ENCODE peak calls at places on chromosomes 12 and 14, in nine cellular contexts. M, F, G, Y, X, R, L, U and W are unnamed samples. For H3K9me3, the result is how much of the 10 kb centered on the place peaks cover.

GRCh38 chr14:60632777-60633176 is 16.5 kb downstream of the SIX1 start:
- DNase-seq in M (no peak), F (no peak), G (no peak), Y (no peak), X (no peak), R (no peak), L (no peak), U (no peak), W (no peak)

GRCh38 chr12:16347391-16348298 is at the start of gene MGST1:
- DNase-seq in M (peak), F (peak), G (peak), Y (no peak), X (no peak), R (peak), L (peak), U (no peak), W (no peak)

GRCh38 chr14:96146131-96146771 is 58.4 kb upstream of the BDKRB2 start:
- DNase-seq in M (peak), F (peak), G (peak), Y (no peak), X (no peak), R (peak), L (no peak), U (no peak), W (no peak)

GRCh38 chr12:116302200-116303075 is 24.9 kb upstream of the MED13L start:
- DNase-seq in M (no peak), F (no peak), G (no peak), Y (no peak), X (no peak), R (peak), L (no peak), U (no peak), W (no peak)

GRCh38 chr12:56137853-56138571 is 9.9 kb downstream of the ESYT1 start:
- DNase-seq in M (no peak), F (no peak), G (no peak), Y (no peak), X (no peak), R (no peak), L (no peak), U (no peak), W (no peak)

GRCh38 chr14:40252817-40253447 is 820.7 kb upstream of the FBXO33 start:
- DNase-seq in M (no peak), F (no peak), G (no peak), Y (no peak), X (no peak), R (no peak), L (no peak), U (no peak), W (no peak)

GRCh38 chr12:6905414-6906040 is 905 bp downstream of the LRRC23 start:
- DNase-seq in M (no peak), F (no peak), G (no peak), Y (no peak), X (no peak), R (no peak), L (no peak), U (no peak), W (no peak)

GRCh38 chr14:89544636-89545301 is 127.7 kb upstream of the FOXN3 start:
- DNase-seq in M (no peak), F (no peak), G (peak), Y (no peak), X (no peak), R (no peak), L (no peak), U (no peak), W (no peak)

GRCh38 chr12:29519585-29520182 is 22.2 kb upstream of the OVCH1 start:
- DNase-seq in M (no peak), F (peak), G (peak), Y (no peak), X (no peak), R (no peak), L (peak), U (no peak), W (no peak)

GRCh38 chr14:34030864-34031263 is 80.0 kb upstream of the EGLN3 start:
- DNase-seq in M (no peak), F (peak), G (peak), Y (no peak), X (no peak), R (no peak), L (peak), U (no peak), W (no peak)

GRCh38 chr14:73949752-73950734 is at the start of the genes COQ6 and FAM161B:
- DNase-seq in M (peak), F (peak), G (peak), Y (peak), X (peak), R (peak), L (peak), U (peak), W (peak)

GRCh38 chr14:104547310-104547997 is 32.1 kb upstream of the C14orf180 start:
- DNase-seq in M (no peak), F (no peak), G (no peak), Y (no peak), X (no peak), R (peak), L (no peak), U (no peak), W (no peak)

GRCh38 chr12:94678396-94678795 is 28.0 kb upstream of the TMCC3 start:
- DNase-seq in M (no peak), F (no peak), G (no peak), Y (no peak), X (no peak), R (no peak), L (no peak), U (no peak), W (no peak)

GRCh38 chr14:50659327-50659974 is 8.7 kb downstream of the SAV1 start:
- DNase-seq in M (peak), F (peak), G (no peak), Y (no peak), X (no peak), R (no peak), L (peak), U (no peak), W (no peak)

GRCh38 chr12:113815031-113815430 is 151.1 kb downstream of the RBM19 start:
- DNase-seq in M (no peak), F (no peak), G (no peak), Y (no peak), X (no peak), R (no peak), L (no peak), U (no peak), W (no peak)

GRCh38 chr12:107929436-107929835 is 154.9 kb downstream of the ASCL4 start:
- DNase-seq in M (no peak), F (peak), G (peak), Y (no peak), X (no peak), R (no peak), L (no peak), U (no peak), W (no peak)

GRCh38 chr12:21971344-21971743 is 30.1 kb upstream of the ABCC9 start:
- DNase-seq in M (no peak), F (no peak), G (no peak), Y (no peak), X (no peak), R (no peak), L (no peak), U (no peak), W (no peak)

GRCh38 chr14:89600950-89601826 is 184.2 kb upstream of the FOXN3 start:
- DNase-seq in M (no peak), F (peak), G (no peak), Y (no peak), X (no peak), R (no peak), L (no peak), U (no peak), W (no peak)

GRCh38 chr12:75977952-75978671 is 53.5 kb downstream of the PHLDA1 start:
- DNase-seq in M (peak), F (peak), G (peak), Y (peak), X (peak), R (peak), L (peak), U (peak), W (peak)

GRCh38 chr12:11071414-11071813 is 9.3 kb upstream of the TAS2R46 start:
- DNase-seq in M (peak), F (no peak), G (no peak), Y (no peak), X (no peak), R (no peak), L (no peak), U (no peak), W (no peak)

GRCh38 chr12:8034802-8035201 is 2.3 kb downstream of the FOXJ2 start:
- DNase-seq in M (no peak), F (peak), G (no peak), Y (no peak), X (no peak), R (no peak), L (no peak), U (no peak), W (no peak)

GRCh38 chr12:9736931-9737705 is 4.2 kb upstream of the CLECL1 start:
- DNase-seq in M (no peak), F (no peak), G (no peak), Y (no peak), X (no peak), R (no peak), L (no peak), U (no peak), W (no peak)

GRCh38 chr12:113591480-113591971 is 119.9 kb upstream of the LHX5 start:
- DNase-seq in M (no peak), F (no peak), G (no peak), Y (no peak), X (no peak), R (no peak), L (no peak), U (no peak), W (no peak)

GRCh38 chr14:53608369-53608768 is 348.3 kb downstream of the BMP4 start:
- DNase-seq in M (peak), F (peak), G (no peak), Y (no peak), X (no peak), R (no peak), L (no peak), U (no peak), W (no peak)

GRCh38 chr12:67382206-67382871 is 113.2 kb downstream of the CAND1 start:
- DNase-seq in M (no peak), F (peak), G (peak), Y (no peak), X (no peak), R (no peak), L (no peak), U (no peak), W (no peak)

GRCh38 chr12:1662761-1663439 is 28.0 kb upstream of the ADIPOR2 start:
- DNase-seq in M (peak), F (peak), G (no peak), Y (peak), X (no peak), R (no peak), L (peak), U (peak), W (peak)

GRCh38 chr14:61642246-61642982 is 52.9 kb upstream of the HIF1A start:
- DNase-seq in M (no peak), F (peak), G (peak), Y (no peak), X (no peak), R (no peak), L (no peak), U (no peak), W (no peak)

GRCh38 chr14:92844220-92844619 is 50.1 kb downstream of the GOLGA5 start:
- DNase-seq in M (no peak), F (peak), G (no peak), Y (no peak), X (no peak), R (no peak), L (no peak), U (no peak), W (no peak)

GRCh38 chr14:68282479-68283377 is 463.1 kb downstream of the RAD51B start:
- DNase-seq in M (no peak), F (no peak), G (no peak), Y (peak), X (no peak), R (no peak), L (no peak), U (peak), W (peak)

GRCh38 chr14:79861111-79861510 is 350.2 kb downstream of the DIO2 start:
- DNase-seq in M (no peak), F (no peak), G (no peak), Y (no peak), X (no peak), R (no peak), L (no peak), U (no peak), W (no peak)

GRCh38 chr12:60112778-60113177 is 516.9 kb downstream of the SLC16A7 start:
- DNase-seq in M (no peak), F (no peak), G (no peak), Y (no peak), X (no peak), R (no peak), L (no peak), U (no peak), W (no peak)

GRCh38 chr14:98114122-98114895 is 1157.7 kb downstream of the BCL11B start:
- DNase-seq in M (no peak), F (no peak), G (no peak), Y (no peak), X (no peak), R (no peak), L (no peak), U (no peak), W (no peak)

GRCh38 chr14:101843665-101844064 is 82.2 kb downstream of the PPP2R5C start:
- DNase-seq in M (no peak), F (no peak), G (no peak), Y (peak), X (no peak), R (no peak), L (no peak), U (peak), W (peak)

GRCh38 chr12:24997970-24998582 is 49.2 kb upstream of the BCAT1 start:
- DNase-seq in M (no peak), F (peak), G (peak), Y (no peak), X (no peak), R (no peak), L (no peak), U (no peak), W (no peak)

GRCh38 chr14:97779140-97779539 is 982.0 kb downstream of the VRK1 start:
- DNase-seq in M (no peak), F (no peak), G (no peak), Y (no peak), X (no peak), R (no peak), L (no peak), U (no peak), W (no peak)

GRCh38 chr14:100737526-100737925 is 10.8 kb downstream of the DLK1 start:
- DNase-seq in M (no peak), F (no peak), G (no peak), Y (no peak), X (no peak), R (peak), L (no peak), U (no peak), W (peak)

GRCh38 chr14:29706700-29707099 is 220.9 kb downstream of the PRKD1 start:
- DNase-seq in M (no peak), F (no peak), G (no peak), Y (no peak), X (no peak), R (no peak), L (no peak), U (no peak), W (no peak)
- H3K9me3 ChIP-seq in M (under half), F (under half), G (under half), Y (under half), X (under half), R (under half), L (under half), U (under half), W (under half)

GRCh38 chr14:36316131-36316530 is 4.3 kb downstream of the MBIP start:
- DNase-seq in M (no peak), F (no peak), G (no peak), Y (no peak), X (no peak), R (no peak), L (no peak), U (no peak), W (no peak)

GRCh38 chr14:36319899-36320209 is 583 bp downstream of the MBIP start:
- DNase-seq in M (no peak), F (no peak), G (peak), Y (no peak), X (no peak), R (no peak), L (no peak), U (no peak), W (no peak)

GRCh38 chr14:36320210-36321003 is at the start of gene MBIP:
- DNase-seq in M (peak), F (peak), G (peak), Y (peak), X (peak), R (peak), L (peak), U (peak), W (peak)

GRCh38 chr14:36315159-36315853 is 5.1 kb downstream of the MBIP start:
- DNase-seq in M (no peak), F (no peak), G (no peak), Y (no peak), X (no peak), R (no peak), L (no peak), U (no peak), W (no peak)

GRCh38 chr14:36317650-36318049 is 2.8 kb downstream of the MBIP start:
- DNase-seq in M (no peak), F (peak), G (peak), Y (no peak), X (no peak), R (no peak), L (no peak), U (no peak), W (no peak)
- H3K27ac ChIP-seq in M (peak), F (no peak), G (no peak), Y (no peak), X (no peak), R (no peak), L (no peak), U (no peak), W (no peak)

GRCh38 chr12:103558879-103559278 is 28.2 kb upstream of the STAB2 start:
- DNase-seq in M (no peak), F (no peak), G (no peak), Y (no peak), X (no peak), R (no peak), L (no peak), U (no peak), W (no peak)

GRCh38 chr12:103560604-103561101 is 26.4 kb upstream of the STAB2 start:
- DNase-seq in M (no peak), F (peak), G (peak), Y (no peak), X (no peak), R (no peak), L (no peak), U (no peak), W (no peak)

GRCh38 chr12:103566398-103566797 is 20.7 kb upstream of the STAB2 start:
- DNase-seq in M (no peak), F (no peak), G (no peak), Y (no peak), X (no peak), R (no peak), L (no peak), U (no peak), W (no peak)

GRCh38 chr12:103556890-103557667 is 30.0 kb upstream of the STAB2 start:
- DNase-seq in M (no peak), F (no peak), G (no peak), Y (no peak), X (no peak), R (no peak), L (no peak), U (no peak), W (no peak)

DNA sequence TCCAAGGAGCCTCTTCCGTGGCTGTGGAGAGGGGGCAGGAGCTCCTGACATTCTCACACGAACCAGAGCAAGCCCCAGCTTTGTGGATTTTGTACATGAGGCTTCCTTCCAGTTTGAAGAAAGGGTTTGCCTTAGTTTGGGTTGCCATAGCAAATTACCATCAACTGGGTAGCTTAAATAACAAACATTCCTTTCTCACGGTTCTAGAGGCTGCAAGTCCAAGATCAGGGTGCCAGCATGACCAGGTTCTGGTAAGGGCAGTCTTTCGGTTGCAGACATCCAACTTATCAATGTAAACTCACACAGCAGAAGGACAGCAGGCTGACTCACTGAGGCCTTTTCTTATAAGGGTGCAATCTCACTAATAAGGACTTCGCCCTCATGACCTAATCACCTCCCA is 25.9 kb upstream of the STAB2 start:
- DNase-seq in M (no peak), F (peak), G (no peak), Y (no peak), X (no peak), R (no peak), L (no peak), U (no peak), W (no peak)
- H3K9me3 ChIP-seq in M (under half), F (under half), G (under half), Y (under half), X (under half), R (under half), L (under half), U (under half), W (under half)

GRCh38 chr12:118358607-118359540 is 13.8 kb downstream of the TAOK3 start:
- DNase-seq in M (no peak), F (no peak), G (no peak), Y (no peak), X (no peak), R (no peak), L (no peak), U (no peak), W (no peak)
- H3K27ac ChIP-seq in M (peak), F (peak), G (peak), Y (peak), X (no peak), R (no peak), L (peak), U (peak), W (peak)

GRCh38 chr14:70436867-70437266 is 15.1 kb upstream of the ADAM21 start:
- DNase-seq in M (no peak), F (no peak), G (no peak), Y (no peak), X (no peak), R (no peak), L (no peak), U (no peak), W (no peak)

GRCh38 chr14:70442750-70443149 is 9.2 kb upstream of the ADAM21 start:
- DNase-seq in M (no peak), F (no peak), G (no peak), Y (no peak), X (no peak), R (no peak), L (no peak), U (no peak), W (no peak)

GRCh38 chr14:70441641-70442040 is 10.3 kb upstream of the ADAM21 start:
- DNase-seq in M (no peak), F (no peak), G (no peak), Y (no peak), X (no peak), R (no peak), L (no peak), U (no peak), W (no peak)
- H3K9me3 ChIP-seq in M (half or more), F (under half), G (under half), Y (half or more), X (under half), R (under half), L (under half), U (under half), W (under half)

DNA sequence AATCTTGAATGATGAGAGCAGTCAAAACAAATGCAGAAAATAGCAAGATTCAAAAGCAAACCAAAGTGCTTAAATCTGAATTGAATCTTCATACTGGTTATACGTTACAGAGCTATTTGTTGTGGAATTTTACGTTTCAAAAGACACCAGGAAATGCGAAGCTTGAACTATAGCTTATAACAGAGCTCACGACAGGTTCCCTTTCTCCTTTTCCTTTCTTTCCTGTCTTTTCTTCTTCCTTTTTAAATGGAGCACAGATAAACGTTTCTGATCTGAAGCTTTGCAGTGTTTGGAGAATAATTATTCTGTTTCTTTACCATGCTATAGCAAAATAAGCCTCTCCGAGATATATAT is 492.6 kb upstream of the GARIN6 start:
- DNase-seq in M (no peak), F (no peak), G (no peak), Y (no peak), X (no peak), R (no peak), L (no peak), U (no peak), W (no peak)
- H3K27ac ChIP-seq in M (no peak), F (no peak), G (no peak), Y (no peak), X (no peak), R (no peak), L (no peak), U (no peak), W (no peak)

DNA sequence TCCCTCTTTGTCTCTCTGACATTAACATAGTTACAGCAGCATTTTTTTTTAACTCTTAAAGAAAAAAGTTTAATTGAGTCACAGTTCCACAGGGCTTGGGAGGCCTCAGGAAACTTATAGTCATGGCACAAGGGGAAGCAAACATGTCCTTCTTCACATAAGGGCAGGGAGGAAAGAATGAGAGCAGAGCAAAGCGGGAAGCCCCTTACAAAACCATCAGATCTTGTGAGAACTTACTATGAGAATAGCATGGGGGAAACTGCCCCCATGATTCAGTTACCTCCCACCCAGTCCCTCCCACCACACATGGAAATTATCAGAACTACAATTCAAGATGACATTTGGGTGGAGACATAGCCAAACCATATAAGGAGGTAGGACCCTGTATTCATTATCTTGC is 96.2 kb downstream of the PLBD1 start:
- DNase-seq in M (no peak), F (no peak), G (no peak), Y (no peak), X (no peak), R (no peak), L (no peak), U (no peak), W (no peak)
- H3K9me3 ChIP-seq in M (half or more), F (under half), G (under half), Y (half or more), X (under half), R (under half), L (under half), U (under half), W (under half)